ENCODE peak calls at places on chromosome 3, in six cellular contexts. One of them, this sample, is unnamed.

GRCh38 chr3:197521277-197522182 is 34.2 kb downstream of the BDH1 start:
- DNase-seq in endodermal cell: peak; percentile 26
- DNase-seq in IMR-90: no peak
- DNase-seq in uterus: no peak
- DNase-seq in fibroblast of mammary gland: no peak
- DNase-seq in colonic mucosa: no peak
- DNase-seq in this sample: no peak

GRCh38 chr3:126546549-126547239 is 12.0 kb downstream of the C3orf22 start:
- DNase-seq in endodermal cell: peak; percentile 33
- DNase-seq in IMR-90: no peak
- DNase-seq in uterus: peak; percentile 2
- DNase-seq in fibroblast of mammary gland: no peak
- DNase-seq in colonic mucosa: no peak
- DNase-seq in this sample: no peak

GRCh38 chr3:122409392-122409791 is 6.5 kb downstream of the WDR5B start:
- DNase-seq in endodermal cell: no peak
- DNase-seq in IMR-90: no peak
- DNase-seq in uterus: no peak
- DNase-seq in fibroblast of mammary gland: no peak
- DNase-seq in colonic mucosa: no peak
- DNase-seq in this sample: no peak

GRCh38 chr3:152365126-152365525 is 96.4 kb downstream of the MBNL1 start:
- DNase-seq in endodermal cell: no peak
- DNase-seq in IMR-90: no peak
- DNase-seq in uterus: no peak
- DNase-seq in fibroblast of mammary gland: no peak
- DNase-seq in colonic mucosa: no peak
- DNase-seq in this sample: no peak

GRCh38 chr3:122576174-122576940 is 1.1 kb upstream of the PARP15 start:
- DNase-seq in endodermal cell: no peak
- DNase-seq in IMR-90: no peak
- DNase-seq in uterus: no peak
- DNase-seq in fibroblast of mammary gland: peak; percentile 18
- DNase-seq in colonic mucosa: no peak
- DNase-seq in this sample: no peak

GRCh38 chr3:184338538-184338945 is 1.1 kb downstream of the FAM131A start:
- DNase-seq in endodermal cell: peak; percentile 93
- DNase-seq in IMR-90: peak; percentile 87
- DNase-seq in uterus: peak; percentile 96
- DNase-seq in fibroblast of mammary gland: peak; percentile 91
- DNase-seq in colonic mucosa: no peak
- DNase-seq in this sample: peak; percentile 88

GRCh38 chr3:133379926-133380325 is 19.9 kb upstream of the BFSP2 start:
- DNase-seq in endodermal cell: no peak
- DNase-seq in IMR-90: no peak
- DNase-seq in uterus: no peak
- DNase-seq in fibroblast of mammary gland: no peak
- DNase-seq in colonic mucosa: no peak
- DNase-seq in this sample: no peak

GRCh38 chr3:161217496-161217895 is 3.6 kb upstream of the NMD3 start:
- DNase-seq in endodermal cell: no peak
- DNase-seq in IMR-90: no peak
- DNase-seq in uterus: no peak
- DNase-seq in fibroblast of mammary gland: peak; percentile 66
- DNase-seq in colonic mucosa: no peak
- DNase-seq in this sample: no peak

GRCh38 chr3:83498617-83499016 is 1460.2 kb upstream of the CADM2 start:
- DNase-seq in endodermal cell: no peak
- DNase-seq in IMR-90: no peak
- DNase-seq in uterus: no peak
- DNase-seq in fibroblast of mammary gland: no peak
- DNase-seq in colonic mucosa: no peak
- DNase-seq in this sample: no peak

GRCh38 chr3:44883999-44884431 is 9.6 kb downstream of the TGM4 start:
- DNase-seq in endodermal cell: peak; percentile 55
- DNase-seq in IMR-90: peak; percentile 95
- DNase-seq in uterus: no peak
- DNase-seq in fibroblast of mammary gland: peak; percentile 99
- DNase-seq in colonic mucosa: no peak
- DNase-seq in this sample: peak; percentile 99

GRCh38 chr3:123373535-123373987 is 75.3 kb downstream of the ADCY5 start:
- DNase-seq in endodermal cell: peak; percentile 55
- DNase-seq in IMR-90: no peak
- DNase-seq in uterus: no peak
- DNase-seq in fibroblast of mammary gland: no peak
- DNase-seq in colonic mucosa: no peak
- DNase-seq in this sample: no peak

GRCh38 chr3:76940181-76940770 is 99.6 kb upstream of the ROBO2 start:
- DNase-seq in endodermal cell: no peak
- DNase-seq in IMR-90: no peak
- DNase-seq in uterus: no peak
- DNase-seq in fibroblast of mammary gland: no peak
- DNase-seq in colonic mucosa: no peak
- DNase-seq in this sample: no peak

GRCh38 chr3:136267235-136267634 is 17.1 kb downstream of the PCCB start:
- DNase-seq in endodermal cell: no peak
- DNase-seq in IMR-90: no peak
- DNase-seq in uterus: no peak
- DNase-seq in fibroblast of mammary gland: no peak
- DNase-seq in colonic mucosa: no peak
- DNase-seq in this sample: no peak

DNA sequence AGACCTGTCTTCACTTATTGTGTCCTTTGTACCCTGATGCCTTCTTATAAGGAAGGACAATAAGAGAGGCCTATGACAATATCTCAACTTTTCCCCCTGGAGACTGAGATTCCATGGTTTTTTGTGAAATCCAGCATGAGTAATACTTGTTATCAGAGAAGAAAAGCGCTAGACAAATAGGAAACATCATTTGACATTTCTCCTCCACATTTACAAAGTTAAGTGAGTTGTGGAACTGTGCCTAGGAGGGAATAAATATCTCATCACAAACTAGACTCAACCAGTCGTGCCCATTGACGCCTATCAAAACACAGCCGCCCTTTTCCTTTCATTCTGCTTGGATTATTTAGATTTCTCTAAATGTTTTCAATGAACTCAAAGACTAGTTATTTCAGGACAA is 253.1 kb downstream of the MECOM start:
- DNase-seq in endodermal cell: no peak
- DNase-seq in IMR-90: no peak
- DNase-seq in uterus: no peak
- DNase-seq in fibroblast of mammary gland: no peak
- DNase-seq in colonic mucosa: no peak
- DNase-seq in this sample: no peak
- H3K4me3 ChIP-seq in endodermal cell: peak overlapping the region; percentile 32
- H3K4me3 ChIP-seq in IMR-90: no peak overlapping the region
- H3K4me3 ChIP-seq in uterus: no peak overlapping the region
- H3K4me3 ChIP-seq in fibroblast of mammary gland: no peak overlapping the region
- H3K4me3 ChIP-seq in colonic mucosa: no peak overlapping the region
- H3K4me3 ChIP-seq in this sample: no peak overlapping the region

DNA sequence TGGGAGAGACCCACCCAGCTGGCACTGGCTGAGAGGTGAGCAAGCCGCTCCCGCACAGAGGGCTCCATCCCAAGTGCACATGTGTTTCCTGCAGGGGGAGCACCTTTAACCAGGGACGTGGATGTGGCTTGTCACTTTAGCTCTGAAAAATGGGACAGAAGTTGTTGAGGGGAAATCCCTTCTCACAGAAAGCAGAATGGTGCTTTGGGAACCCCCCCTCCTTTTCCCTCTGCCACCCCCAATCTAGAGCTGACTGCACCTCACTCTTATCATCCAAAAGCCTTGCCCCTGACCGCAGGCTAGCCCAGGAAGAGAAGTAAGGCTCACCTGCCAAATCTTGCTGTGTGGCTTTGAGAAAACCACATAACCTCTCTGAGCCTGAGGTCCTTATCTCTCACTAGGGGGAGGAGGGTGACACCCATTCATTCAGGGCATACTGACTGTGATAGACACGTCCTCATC is 77.9 kb downstream of the RPN1 start:
- DNase-seq in endodermal cell: peak; percentile 84
- DNase-seq in IMR-90: no peak
- DNase-seq in uterus: no peak
- DNase-seq in fibroblast of mammary gland: no peak
- DNase-seq in colonic mucosa: peak; percentile 26
- DNase-seq in this sample: no peak
- TF ChIP-seq CTCF in endodermal cell: peak; percentile 81
- TF ChIP-seq CTCF in IMR-90: peak; percentile 9
- TF ChIP-seq CTCF in uterus: no peak
- TF ChIP-seq CTCF in fibroblast of mammary gland: peak; percentile 29
- TF ChIP-seq CTCF in colonic mucosa: no peak
- TF ChIP-seq CTCF in this sample: peak; percentile 39

GRCh38 chr3:196219194-196219969 is 3.0 kb downstream of the SLC51A start:
- DNase-seq in endodermal cell: peak; percentile 69
- DNase-seq in IMR-90: peak; percentile 88
- DNase-seq in uterus: peak; percentile 54
- DNase-seq in fibroblast of mammary gland: peak; percentile 94
- DNase-seq in colonic mucosa: peak; percentile 57
- DNase-seq in this sample: peak; percentile 92
- H3K4me3 ChIP-seq in endodermal cell: no peak overlapping the region
- H3K4me3 ChIP-seq in IMR-90: peak overlapping the region; percentile 9
- H3K4me3 ChIP-seq in uterus: peak overlapping the region; percentile 11
- H3K4me3 ChIP-seq in fibroblast of mammary gland: peak overlapping the region; percentile 29
- H3K4me3 ChIP-seq in colonic mucosa: peak overlapping the region; percentile 18
- H3K4me3 ChIP-seq in this sample: peak overlapping the region; percentile 24

GRCh38 chr3:58529516-58530353 is 7.3 kb downstream of the ACOX2 start:
- DNase-seq in endodermal cell: peak; percentile 96
- DNase-seq in IMR-90: no peak
- DNase-seq in uterus: no peak
- DNase-seq in fibroblast of mammary gland: peak; percentile 27
- DNase-seq in colonic mucosa: no peak
- DNase-seq in this sample: no peak
- TF ChIP-seq CTCF in endodermal cell: peak; percentile 89
- TF ChIP-seq CTCF in IMR-90: peak; percentile 34
- TF ChIP-seq CTCF in uterus: no peak
- TF ChIP-seq CTCF in fibroblast of mammary gland: peak; percentile 41
- TF ChIP-seq CTCF in colonic mucosa: no peak
- TF ChIP-seq CTCF in this sample: peak; percentile 55

GRCh38 chr3:108088146-108088545 is 2.7 kb downstream of the CD47 start:
- DNase-seq in endodermal cell: no peak
- DNase-seq in IMR-90: no peak
- DNase-seq in uterus: no peak
- DNase-seq in fibroblast of mammary gland: no peak
- DNase-seq in colonic mucosa: no peak
- DNase-seq in this sample: no peak
- H3K4me3 ChIP-seq in endodermal cell: no peak overlapping the region
- H3K4me3 ChIP-seq in IMR-90: no peak overlapping the region
- H3K4me3 ChIP-seq in uterus: no peak overlapping the region
- H3K4me3 ChIP-seq in fibroblast of mammary gland: no peak overlapping the region
- H3K4me3 ChIP-seq in colonic mucosa: no peak overlapping the region
- H3K4me3 ChIP-seq in this sample: no peak overlapping the region

GRCh38 chr3:113552851-113553250 is 20.5 kb downstream of the SIDT1 start:
- DNase-seq in endodermal cell: no peak
- DNase-seq in IMR-90: no peak
- DNase-seq in uterus: no peak
- DNase-seq in fibroblast of mammary gland: no peak
- DNase-seq in colonic mucosa: no peak
- DNase-seq in this sample: no peak
- TF ChIP-seq CTCF in endodermal cell: peak; percentile 56
- TF ChIP-seq CTCF in IMR-90: no peak
- TF ChIP-seq CTCF in uterus: no peak
- TF ChIP-seq CTCF in fibroblast of mammary gland: no peak
- TF ChIP-seq CTCF in colonic mucosa: no peak
- TF ChIP-seq CTCF in this sample: no peak

GRCh38 chr3:29277249-29277648 is 3.6 kb upstream of the RBMS3 start:
- DNase-seq in endodermal cell: no peak
- DNase-seq in IMR-90: no peak
- DNase-seq in uterus: no peak
- DNase-seq in fibroblast of mammary gland: no peak
- DNase-seq in colonic mucosa: no peak
- DNase-seq in this sample: no peak

GRCh38 chr3:29280675-29281264 is at the start of gene RBMS3:
- DNase-seq in endodermal cell: peak; percentile 86
- DNase-seq in IMR-90: peak; percentile 97
- DNase-seq in uterus: peak; percentile 88
- DNase-seq in fibroblast of mammary gland: peak; percentile 96
- DNase-seq in colonic mucosa: peak; percentile 72
- DNase-seq in this sample: peak; percentile 97

GRCh38 chr3:29279830-29280229 is 1.0 kb upstream of the RBMS3 start:
- DNase-seq in endodermal cell: no peak
- DNase-seq in IMR-90: peak; percentile 43
- DNase-seq in uterus: peak; percentile 16
- DNase-seq in fibroblast of mammary gland: peak; percentile 51
- DNase-seq in colonic mucosa: no peak
- DNase-seq in this sample: no peak

GRCh38 chr3:29281265-29282228 is 676 bp downstream of the RBMS3 start:
- DNase-seq in endodermal cell: peak; percentile 67
- DNase-seq in IMR-90: peak; percentile 59
- DNase-seq in uterus: peak; percentile 18
- DNase-seq in fibroblast of mammary gland: peak; percentile 65
- DNase-seq in colonic mucosa: no peak
- DNase-seq in this sample: peak; percentile 73

DNA sequence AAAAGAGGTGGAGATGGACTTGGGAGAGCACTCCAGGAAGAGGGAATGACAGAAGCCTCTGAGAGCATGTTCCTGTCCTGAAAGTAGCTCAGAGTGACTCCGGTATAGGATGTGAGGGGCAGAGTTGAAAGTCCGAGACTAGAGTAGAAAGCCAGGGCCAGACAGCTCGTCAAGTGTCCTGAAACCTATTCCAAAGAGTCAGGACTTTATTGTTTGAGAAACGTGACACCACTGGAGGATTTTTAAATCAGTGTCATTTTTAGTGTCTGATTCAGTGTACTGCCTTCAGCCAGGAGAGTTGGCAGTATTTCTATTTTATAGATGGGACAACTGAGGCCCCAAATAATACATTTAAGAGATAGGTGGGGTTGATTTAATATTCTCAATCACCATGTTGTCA is 1.6 kb upstream of the RBMS3 start:
- DNase-seq in endodermal cell: no peak
- DNase-seq in IMR-90: no peak
- DNase-seq in uterus: no peak
- DNase-seq in fibroblast of mammary gland: no peak
- DNase-seq in colonic mucosa: no peak
- DNase-seq in this sample: no peak
- H3K4me3 ChIP-seq in endodermal cell: no peak overlapping the region
- H3K4me3 ChIP-seq in IMR-90: no peak overlapping the region
- H3K4me3 ChIP-seq in uterus: no peak overlapping the region
- H3K4me3 ChIP-seq in fibroblast of mammary gland: no peak overlapping the region
- H3K4me3 ChIP-seq in colonic mucosa: no peak overlapping the region
- H3K4me3 ChIP-seq in this sample: no peak overlapping the region

GRCh38 chr3:40055361-40055760 is 246.0 kb downstream of the MYRIP start:
- DNase-seq in endodermal cell: no peak
- DNase-seq in IMR-90: no peak
- DNase-seq in uterus: no peak
- DNase-seq in fibroblast of mammary gland: peak; percentile 38
- DNase-seq in colonic mucosa: no peak
- DNase-seq in this sample: no peak
- TF ChIP-seq CTCF in endodermal cell: no peak
- TF ChIP-seq CTCF in IMR-90: no peak
- TF ChIP-seq CTCF in uterus: no peak
- TF ChIP-seq CTCF in fibroblast of mammary gland: no peak
- TF ChIP-seq CTCF in colonic mucosa: no peak
- TF ChIP-seq CTCF in this sample: no peak

This sample was measured in astrocyte of the spinal cord.